ENCODE peak calls at places on chromosomes 11 and 22, in six cellular contexts. P is neural progenitor cell; J is heart left ventricle; M is testis; R is ascending aorta; O is CD8-positive, alpha-beta T cell. T is an unnamed sample.

GRCh38 chr11:76649964-76650363 is 20.6 kb downstream of the LRRC32 start:
- DNase-seq in R (no peak), M (no peak), O (no peak), P (no peak), J (no peak), T (no peak)

GRCh38 chr11:67415501-67416304 is at the start of gene CARNS1:
- DNase-seq in P (peak; percentile 38), J (no peak), O (no peak), R (no peak), M (no peak), T (peak; percentile 75)

GRCh38 chr11:30478923-30479322 is 107.2 kb downstream of the MPPED2 start:
- DNase-seq in J (peak; percentile 62), O (no peak), M (peak; percentile 22), R (no peak), P (peak; percentile 16), T (no peak)

GRCh38 chr11:94507485-94507884 is 4.8 kb upstream of the C11orf97 start:
- DNase-seq in R (no peak), M (no peak), P (no peak), J (no peak), O (no peak), T (no peak)

GRCh38 chr11:76140912-76141574 is 65.3 kb downstream of the WNT11 start:
- DNase-seq in P (no peak), R (no peak), J (no peak), M (no peak), O (no peak), T (no peak)

GRCh38 chr11:45652781-45653180 is 12.6 kb downstream of the CHST1 start:
- DNase-seq in M (no peak), J (no peak), P (peak; percentile 2), O (no peak), R (no peak), T (no peak)

GRCh38 chr22:38220653-38221386 is 19.0 kb downstream of the MAFF start:
- DNase-seq in M (no peak), P (no peak), O (no peak), J (no peak), R (no peak), T (no peak)

GRCh38 chr22:46071451-46072029 is 78.8 kb upstream of the PPARA start:
- DNase-seq in R (peak; percentile 58), J (peak; percentile 95), O (peak; percentile 31), M (peak; percentile 94), P (peak; percentile 74), T (peak; percentile 95)

GRCh38 chr11:108973402-108974119 is 308.7 kb downstream of the DDX10 start:
- DNase-seq in R (no peak), J (no peak), M (no peak), O (no peak), P (no peak), T (no peak)

GRCh38 chr11:3378426-3379423 is at the start of gene ZNF195:
- DNase-seq in M (peak; percentile 99), R (peak; percentile 98), O (peak; percentile 95), J (peak; percentile 98), P (peak; percentile 99), T (peak; percentile 98)

GRCh38 chr22:44678980-44679647 is 22.9 kb upstream of the PRR5 start:
- DNase-seq in J (no peak), R (no peak), O (no peak), M (no peak), P (no peak), T (no peak)

GRCh38 chr11:3614742-3615171 is 27.0 kb downstream of the ART5 start:
- DNase-seq in M (no peak), R (no peak), O (no peak), P (no peak), J (no peak), T (no peak)

GRCh38 chr11:65539401-65540289 is 14.8 kb downstream of the SCYL1 start:
- DNase-seq in J (no peak), O (no peak), P (peak; percentile 53), R (no peak), M (no peak), T (peak; percentile 85)

GRCh38 chr11:134289789-134290188 is 13.6 kb downstream of the GLB1L3 start:
- DNase-seq in M (no peak), R (no peak), O (no peak), J (no peak), P (peak; percentile 50), T (no peak)

GRCh38 chr11:2321311-2321683 is 19.5 kb downstream of the TSPAN32 start:
- DNase-seq in P (no peak), M (no peak), R (no peak), J (no peak), O (no peak), T (no peak)

GRCh38 chr11:9490376-9490775 is 29.6 kb downstream of the ZNF143 start:
- DNase-seq in O (no peak), M (no peak), R (no peak), J (no peak), P (no peak), T (no peak)

GRCh38 chr11:74288161-74288560 is 23.3 kb downstream of the P4HA3 start:
- DNase-seq in O (no peak), J (no peak), P (no peak), M (no peak), R (no peak), T (no peak)

GRCh38 chr11:73237471-73238290 is 19.6 kb downstream of the P2RY2 start:
- DNase-seq in O (no peak), R (peak; percentile 51), P (no peak), J (peak; percentile 71), M (no peak), T (peak; percentile 47)

GRCh38 chr22:39520874-39521857 is 804 bp downstream of the ATF4 start:
- DNase-seq in J (peak; percentile 92), R (no peak), P (peak; percentile 71), M (peak; percentile 86), O (peak; percentile 56), T (peak; percentile 71)

GRCh38 chr11:88377661-88378060 is 40.1 kb upstream of the CTSC start:
- DNase-seq in P (no peak), R (no peak), O (no peak), J (no peak), M (no peak), T (no peak)

GRCh38 chr11:130315354-130315970 is 745 bp upstream of the ZBTB44 start:
- DNase-seq in M (peak; percentile 38), R (no peak), P (peak; percentile 34), O (peak; percentile 37), J (peak; percentile 66), T (peak; percentile 52)

GRCh38 chr11:68416070-68416578 is 44.4 kb upstream of the PPP6R3 start:
- DNase-seq in J (peak; percentile 22), R (no peak), M (no peak), P (no peak), O (no peak), T (no peak)

GRCh38 chr22:37804886-37805857 is 2.6 kb upstream of the GCAT start:
- DNase-seq in R (peak; percentile 47), M (peak; percentile 92), O (peak; percentile 34), P (peak; percentile 86), J (peak; percentile 97), T (peak; percentile 98)

GRCh38 chr11:55942785-55943392 is 6.7 kb upstream of the OR5I1 start:
- DNase-seq in J (no peak), P (peak; percentile 66), M (no peak), R (no peak), O (no peak), T (no peak)
- TF ChIP-seq CTCF in J (no peak), P (peak; percentile 78), M (no peak), R (no peak), O (no peak), T (peak; percentile 42)

GRCh38 chr11:32438883-32439487 is 3.6 kb upstream of the WT1 start:
- DNase-seq in M (no peak), R (no peak), O (no peak), P (peak; percentile 66), J (no peak), T (no peak)

GRCh38 chr11:32435947-32436750 is 810 bp upstream of the WT1 start:
- DNase-seq in P (peak; percentile 47), O (no peak), R (no peak), M (peak; percentile 22), J (no peak), T (no peak)

GRCh38 chr11:32438346-32438882 is 3.1 kb upstream of the WT1 start:
- DNase-seq in J (no peak), P (peak; percentile 45), M (no peak), O (no peak), R (no peak), T (no peak)

GRCh38 chr11:32436751-32437405 is 1.5 kb upstream of the WT1 start:
- DNase-seq in J (no peak), P (peak; percentile 52), O (no peak), R (no peak), M (peak; percentile 42), T (no peak)

GRCh38 chr11:32437406-32438345 is 2.3 kb upstream of the WT1 start:
- DNase-seq in P (peak; percentile 70), J (no peak), O (no peak), M (no peak), R (no peak), T (no peak)
- H3K4me1 ChIP-seq in P (peaks cover 13% of the 10 kb centered on the region), J (no peaks in the 10 kb centered on the region), O (no peaks in the 10 kb centered on the region), M (peaks cover 5% of the 10 kb centered on the region), R (peaks cover 3% of the 10 kb centered on the region), T (no peaks in the 10 kb centered on the region)

GRCh38 chr11:121066623-121067022 is 34.4 kb upstream of the TECTA start:
- DNase-seq in J (no peak), M (no peak), O (no peak), P (no peak), R (no peak), T (no peak)

GRCh38 chr11:121067026-121067425 is 34.0 kb upstream of the TECTA start:
- DNase-seq in R (no peak), P (no peak), O (no peak), M (no peak), J (no peak), T (no peak)

GRCh38 chr11:121067453-121067852 is 33.6 kb upstream of the TECTA start:
- DNase-seq in O (no peak), M (no peak), J (no peak), P (no peak), R (no peak), T (no peak)

GRCh38 chr11:121059605-121060004 is 35.7 kb downstream of the TBCEL start:
- DNase-seq in O (no peak), M (no peak), J (no peak), R (no peak), P (no peak), T (no peak)

GRCh38 chr11:121063728-121064127 is 37.3 kb upstream of the TECTA start:
- DNase-seq in J (no peak), R (no peak), P (peak; percentile 16), O (no peak), M (no peak), T (no peak)
- TF ChIP-seq CTCF in J (peak; percentile 34), R (no peak), P (peak; percentile 56), O (peak; percentile 52), M (no peak), T (peak; percentile 14)

GRCh38 chr11:926341-926916 is 759 bp downstream of the AP2A2 start:
- DNase-seq in R (no peak), M (no peak), J (peak; percentile 70), P (peak; percentile 24), O (no peak), T (peak; percentile 40)

GRCh38 chr11:927871-928270 is 2.2 kb downstream of the AP2A2 start:
- DNase-seq in M (no peak), R (no peak), O (peak; percentile 24), J (peak; percentile 14), P (no peak), T (no peak)

GRCh38 chr11:931385-931784 is 5.7 kb downstream of the AP2A2 start:
- DNase-seq in M (no peak), R (no peak), P (no peak), O (no peak), J (no peak), T (no peak)

GRCh38 chr11:932435-932834 is 6.8 kb downstream of the AP2A2 start:
- DNase-seq in R (no peak), O (no peak), J (no peak), M (no peak), P (no peak), T (no peak)

GRCh38 chr11:929405-929804 is 3.7 kb downstream of the AP2A2 start:
- DNase-seq in J (peak; percentile 10), M (no peak), P (no peak), O (no peak), R (no peak), T (no peak)
- H3K4me1 ChIP-seq in J (peaks cover 22% of the 10 kb centered on the region), M (peaks cover 36% of the 10 kb centered on the region), P (peaks cover 13% of the 10 kb centered on the region), O (peaks cover 67% of the 10 kb centered on the region), R (peaks cover 10% of the 10 kb centered on the region), T (peaks cover 14% of the 10 kb centered on the region)